ENCODE peak calls at places on chromosomes 6 and 20, in five cellular contexts. M is stimulated activated CD4-positive, alpha-beta T cell treated with anti-CD3 and anti-CD28 coated beads, TNF-alpha, amount 100 ng/mL, for 1 hour; T is sigmoid colon; Q is stimulated activated naive CD8-positive, alpha-beta T cell treated with anti-CD3 and anti-CD28 coated beads, Interleukin-15, amount 100 ng/mL, for 72 hours; E is activated CD8-positive, alpha-beta T cell treated with anti-CD3 and anti-CD28 coated beads, Interleukin-2, amount 10 ng/mL, durations not matched to agents 7 days and 5 days. F is an unnamed sample.

GRCh38 chr6:42165016-42165415 is 8.1 kb upstream of the GUCA1A start:
- DNase-seq in T (no peak), M (no peak), E (no peak), Q (no peak), F (no peak)

GRCh38 chr6:6916598-6916997 is 191.2 kb upstream of the RREB1 start:
- DNase-seq in M (no peak), E (no peak), Q (no peak), T (no peak), F (no peak)

GRCh38 chr6:35729722-35730121 is 7.1 kb upstream of the ARMC12 start:
- DNase-seq in M (no peak), Q (no peak), T (no peak), E (no peak), F (no peak)

GRCh38 chr6:35973670-35974222 is 50.7 kb downstream of the SLC26A8 start:
- DNase-seq in T (no peak), M (no peak), Q (peak), E (no peak), F (no peak)

GRCh38 chr6:93393554-93394074 is 25.7 kb downstream of the EPHA7 start:
- DNase-seq in T (no peak), E (no peak), M (no peak), Q (no peak), F (no peak)

GRCh38 chr20:11207749-11208502 is 534.1 kb upstream of the JAG1 start:
- DNase-seq in T (no peak), M (no peak), E (no peak), Q (no peak), F (no peak)

GRCh38 chr20:10855031-10855430 is 181.2 kb upstream of the JAG1 start:
- DNase-seq in T (no peak), M (no peak), Q (no peak), E (no peak), F (no peak)

GRCh38 chr20:3420211-3420707 is 12.8 kb upstream of the DNAAF9 start:
- DNase-seq in Q (peak), T (peak), M (no peak), E (peak), F (no peak)

GRCh38 chr6:13302751-13303667 is 25.3 kb downstream of the TBC1D7 start:
- DNase-seq in M (no peak), E (peak), T (peak), Q (peak), F (no peak)

GRCh38 chr6:8558953-8559352 is 123.6 kb upstream of the SLC35B3 start:
- DNase-seq in M (no peak), T (no peak), Q (no peak), E (no peak), F (no peak)

GRCh38 chr6:66896415-66896814 is 1189.4 kb upstream of the EYS start:
- DNase-seq in T (no peak), M (no peak), E (no peak), Q (no peak), F (no peak)

GRCh38 chr6:14728396-14729024 is 517.4 kb upstream of the JARID2 start:
- DNase-seq in Q (no peak), T (peak), M (no peak), E (no peak), F (no peak)

GRCh38 chr6:79353226-79353625 is 118.7 kb upstream of the HMGN3 start:
- DNase-seq in Q (no peak), E (no peak), M (no peak), T (no peak), F (no peak)

GRCh38 chr6:135586844-135587243 is 89.3 kb upstream of the AHI1 start:
- DNase-seq in Q (peak), M (no peak), E (peak), T (no peak), F (no peak)

GRCh38 chr6:14881399-14881798 is 364.5 kb upstream of the JARID2 start:
- DNase-seq in T (no peak), E (no peak), M (no peak), Q (no peak), F (no peak)

GRCh38 chr6:3318226-3318625 is 59.5 kb downstream of the PSMG4 start:
- DNase-seq in E (peak), T (peak), M (peak), Q (peak), F (peak)

GRCh38 chr20:40990542-40991120 is 38.0 kb upstream of the TOP1 start:
- DNase-seq in M (peak), Q (peak), E (peak), T (peak), F (peak)

GRCh38 chr6:161947371-161947770 is 673.5 kb upstream of the AGPAT4 start:
- DNase-seq in E (no peak), T (no peak), M (no peak), Q (no peak), F (no peak)

GRCh38 chr20:3808141-3808479 is 12.0 kb downstream of the CDC25B start:
- DNase-seq in Q (no peak), E (no peak), M (no peak), T (peak), F (no peak)

GRCh38 chr6:34566830-34567546 is 10.9 kb upstream of the SPDEF start:
- DNase-seq in E (no peak), T (no peak), M (no peak), Q (no peak), F (no peak)

GRCh38 chr6:83199865-83200230 is 6.7 kb downstream of the RWDD2A start:
- DNase-seq in T (no peak), Q (no peak), E (no peak), M (no peak), F (no peak)

GRCh38 chr6:111985202-111985731 is 68.6 kb upstream of the CCN6 start:
- DNase-seq in Q (peak), T (no peak), M (no peak), E (peak), F (peak)

GRCh38 chr20:62702008-62702290 is 6.7 kb upstream of the NTSR1 start:
- DNase-seq in M (no peak), Q (no peak), E (no peak), T (no peak), F (no peak)

GRCh38 chr6:12051861-12052368 is 39.8 kb downstream of the HIVEP1 start:
- DNase-seq in Q (peak), M (no peak), E (peak), T (no peak), F (peak)

GRCh38 chr6:160801418-160801817 is 99.4 kb downstream of the PLG start:
- DNase-seq in M (no peak), T (no peak), Q (no peak), E (no peak), F (no peak)

GRCh38 chr6:47147836-47148344 is 105.8 kb upstream of the ADGRF1 start:
- DNase-seq in E (no peak), T (no peak), M (no peak), Q (no peak), F (no peak)

GRCh38 chr6:41584668-41585205 is 38.6 kb downstream of the FOXP4 start:
- DNase-seq in M (no peak), E (no peak), Q (no peak), T (no peak), F (no peak)

GRCh38 chr6:54813901-54814300 is 32.7 kb upstream of the FAM83B start:
- DNase-seq in T (no peak), Q (no peak), M (no peak), E (no peak), F (no peak)

GRCh38 chr6:10531942-10532341 is 10.8 kb downstream of the GCNT2 start:
- DNase-seq in M (no peak), E (no peak), Q (no peak), T (no peak), F (no peak)